ENCODE peak calls at places on chromosomes 3 and 15, in eight cellular contexts. N is prostate gland, J is NT2/D1, S is MM.1S, U is iPS DF 6.9, V is foreskin keratinocyte, Z is H1, R is neural progenitor cell. W is an unnamed sample.

GRCh38 chr15:99755692-99756409 is 22.6 kb upstream of the LYSMD4 start:
- DNase-seq in V (no peak), J (peak; percentile 57), N (peak; percentile 55), S (peak; percentile 69), U (no peak), R (peak; percentile 76), Z (peak; percentile 49), W (peak; percentile 37)

GRCh38 chr15:58494581-58494980 is 62.8 kb downstream of the LIPC start:
- DNase-seq in Z (no peak), U (no peak), R (no peak), V (no peak), S (no peak), N (no peak), J (no peak), W (no peak)

GRCh38 chr3:107545680-107546120 is 22.9 kb downstream of the BBX start:
- DNase-seq in R (no peak), U (no peak), S (no peak), N (no peak), Z (no peak), J (no peak), V (no peak), W (no peak)

GRCh38 chr15:78950906-78951840 is 6.3 kb upstream of the CTSH start:
- DNase-seq in U (no peak), N (no peak), V (no peak), Z (no peak), R (no peak), J (no peak), S (no peak), W (no peak)

GRCh38 chr15:68517285-68517711 is 61.5 kb upstream of the CORO2B start:
- DNase-seq in S (no peak), U (no peak), N (no peak), R (peak; percentile 66), V (no peak), J (peak; percentile 23), Z (no peak), W (no peak)

GRCh38 chr3:125032100-125032643 is 23.6 kb downstream of the HEG1 start:
- DNase-seq in R (no peak), Z (no peak), S (no peak), U (no peak), V (no peak), J (no peak), N (no peak), W (no peak)

GRCh38 chr3:158773845-158774542 is 27.9 kb upstream of the MFSD1 start:
- DNase-seq in S (no peak), V (no peak), U (no peak), R (no peak), Z (no peak), J (no peak), N (peak; percentile 42), W (no peak)

GRCh38 chr3:187533797-187534196 is 136.4 kb downstream of the SST start:
- DNase-seq in S (no peak), V (no peak), Z (no peak), J (no peak), U (no peak), N (no peak), R (no peak), W (no peak)

GRCh38 chr3:39398700-39399099 is 7.8 kb upstream of the RPSA start:
- DNase-seq in V (peak; percentile 53), S (no peak), J (no peak), U (no peak), R (no peak), N (no peak), Z (no peak), W (no peak)

GRCh38 chr15:90024406-90024805 is 23.3 kb downstream of the ZNF710 start:
- DNase-seq in V (no peak), S (no peak), R (no peak), Z (no peak), U (no peak), N (no peak), J (no peak), W (no peak)

GRCh38 chr3:61894988-61895935 is 333.9 kb downstream of the PTPRG start:
- DNase-seq in Z (no peak), U (no peak), V (peak; percentile 93), R (no peak), N (peak; percentile 49), S (peak; percentile 95), J (peak; percentile 32), W (peak; percentile 98)

GRCh38 chr15:52858388-52859176 is 68.4 kb upstream of the ONECUT1 start:
- DNase-seq in Z (no peak), S (no peak), J (no peak), U (no peak), N (no peak), V (peak; percentile 2), R (peak; percentile 36), W (no peak)

GRCh38 chr15:52481915-52482314 is 46.8 kb downstream of the MYO5A start:
- DNase-seq in N (no peak), S (peak; percentile 94), Z (no peak), V (peak; percentile 69), U (no peak), J (no peak), R (no peak), W (peak; percentile 52)

GRCh38 chr15:59691194-59691805 is 2.2 kb upstream of the BNIP2 start:
- DNase-seq in V (no peak), R (peak; percentile 37), S (peak; percentile 71), N (no peak), Z (no peak), J (peak; percentile 1), U (no peak), W (no peak)

GRCh38 chr15:94234300-94234699 is 2.9 kb downstream of the MCTP2 start:
- DNase-seq in Z (no peak), R (no peak), U (no peak), V (no peak), J (no peak), N (no peak), S (no peak), W (no peak)

GRCh38 chr3:14093831-14094230 is 30.8 kb downstream of the CHCHD4 start:
- DNase-seq in U (no peak), S (no peak), V (peak; percentile 58), Z (no peak), R (no peak), N (no peak), J (no peak), W (no peak)

GRCh38 chr3:45280971-45281370 is 54.9 kb upstream of the TMEM158 start:
- DNase-seq in S (no peak), N (no peak), U (no peak), R (no peak), J (no peak), V (no peak), Z (no peak), W (no peak)
- H3K27me3 ChIP-seq in S (no peaks in the 10 kb centered on the region), N (no peaks in the 10 kb centered on the region), U (no peaks in the 10 kb centered on the region), R (no peaks in the 10 kb centered on the region), J (no peaks in the 10 kb centered on the region), V (peaks cover 32% of the 10 kb centered on the region), Z (no peaks in the 10 kb centered on the region), W (peaks cover 1% of the 10 kb centered on the region)

DNA sequence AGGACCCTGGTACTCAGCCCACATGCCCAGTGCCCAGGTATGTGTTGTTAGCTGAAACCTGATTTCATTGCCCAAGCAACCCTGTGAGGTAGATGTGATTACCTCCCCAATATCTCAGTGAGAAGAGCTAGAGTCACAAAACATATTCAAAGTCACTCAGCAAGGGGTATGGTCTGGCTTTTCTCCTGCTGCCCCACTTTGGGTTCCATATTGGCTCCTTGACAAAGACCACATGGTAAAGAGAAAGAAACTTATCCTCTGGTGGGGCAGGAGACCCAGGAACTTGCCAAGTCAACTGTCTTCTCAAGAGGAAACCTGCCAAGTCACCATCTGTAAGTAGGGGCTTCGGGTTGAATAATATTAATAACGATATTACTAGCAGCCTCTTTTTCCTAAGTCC is 148.3 kb upstream of the LMCD1 start:
- DNase-seq in U (no peak), J (no peak), Z (no peak), R (no peak), S (no peak), V (no peak), N (no peak), W (no peak)
- H3K27me3 ChIP-seq in U (no peaks in the 10 kb centered on the region), J (no peaks in the 10 kb centered on the region), Z (no peaks in the 10 kb centered on the region), R (no peaks in the 10 kb centered on the region), S (no peaks in the 10 kb centered on the region), V (no peaks in the 10 kb centered on the region), N (no peaks in the 10 kb centered on the region), W (no peaks in the 10 kb centered on the region)

DNA sequence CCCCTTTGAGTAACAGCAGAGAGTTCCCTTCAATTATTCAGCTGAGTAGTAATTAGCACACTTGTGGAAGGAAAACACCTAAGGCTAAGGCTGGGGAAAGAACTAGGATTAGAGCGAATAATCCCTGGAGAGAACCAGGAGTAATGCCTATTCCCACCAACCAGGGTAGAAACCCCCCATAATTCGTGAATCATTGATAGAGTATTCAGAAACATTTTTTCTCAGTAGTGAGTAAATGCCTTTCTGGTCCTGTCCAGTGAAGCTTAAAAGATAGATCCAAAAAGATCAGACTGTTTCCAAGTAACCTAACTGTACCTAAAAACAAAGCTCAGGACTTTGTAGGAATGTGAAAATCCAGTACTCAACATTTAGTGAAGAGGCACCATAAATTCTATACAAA is 71.2 kb downstream of the DGKG start:
- DNase-seq in Z (no peak), J (no peak), R (no peak), N (no peak), S (no peak), V (no peak), U (no peak), W (no peak)
- H3K27me3 ChIP-seq in Z (no peaks in the 10 kb centered on the region), J (no peaks in the 10 kb centered on the region), R (no peaks in the 10 kb centered on the region), N (no peaks in the 10 kb centered on the region), S (no peaks in the 10 kb centered on the region), V (peaks cover 24% of the 10 kb centered on the region), U (no peaks in the 10 kb centered on the region), W (no peaks in the 10 kb centered on the region)

GRCh38 chr3:170640737-170641171 is 54.9 kb upstream of the SLC7A14 start:
- DNase-seq in U (no peak), S (no peak), V (no peak), Z (no peak), J (no peak), R (no peak), N (no peak), W (no peak)

GRCh38 chr3:170639003-170639402 is 53.1 kb upstream of the SLC7A14 start:
- DNase-seq in N (no peak), S (no peak), R (no peak), Z (no peak), V (no peak), U (no peak), J (no peak), W (no peak)

GRCh38 chr3:170643831-170644230 is 58.0 kb upstream of the SLC7A14 start:
- DNase-seq in S (no peak), N (no peak), J (no peak), Z (no peak), V (no peak), U (no peak), R (no peak), W (no peak)

GRCh38 chr3:170642882-170643601 is 57.2 kb upstream of the SLC7A14 start:
- DNase-seq in J (no peak), V (no peak), U (no peak), R (no peak), Z (no peak), N (no peak), S (no peak), W (no peak)

GRCh38 chr3:170641510-170642236 is 55.8 kb upstream of the SLC7A14 start:
- DNase-seq in V (no peak), R (no peak), N (no peak), S (no peak), J (no peak), Z (no peak), U (no peak), W (no peak)
- H3K27me3 ChIP-seq in V (no peaks in the 10 kb centered on the region), R (no peaks in the 10 kb centered on the region), N (no peaks in the 10 kb centered on the region), S (no peaks in the 10 kb centered on the region), J (no peaks in the 10 kb centered on the region), Z (no peaks in the 10 kb centered on the region), U (no peaks in the 10 kb centered on the region), W (no peaks in the 10 kb centered on the region)